ENCODE peak calls at places on chromosome 5, in nine cellular contexts. Z, J, P, T, U, F, H, Y and X are unnamed samples.
A peak's percentile ranks its signal among the peaks of the same experiment; 100 is the strongest.

GRCh38 chr5:50727149-50727496 is 60.7 kb downstream of the PARP8 start:
- DNase-seq in Z (no peak), P (peak; percentile 62), F (no peak), T (peak; percentile 23), H (no peak), J (no peak), U (no peak), Y (no peak), X (peak; percentile 10)

GRCh38 chr5:14204785-14205321 is 61.7 kb downstream of the TRIO start:
- DNase-seq in Z (no peak), P (peak; percentile 78), J (no peak), T (peak; percentile 61), U (peak; percentile 77), F (no peak), H (peak; percentile 88), Y (no peak), X (peak; percentile 83)

GRCh38 chr5:1161832-1162229 is 39.6 kb upstream of the SLC6A19 start:
- DNase-seq in Y (no peak), T (no peak), U (no peak), J (no peak), Z (no peak), F (no peak), P (peak; percentile 55), H (no peak), X (no peak)

GRCh38 chr5:125424851-125425250 is 678.4 kb upstream of the ZNF608 start:
- DNase-seq in Y (no peak), J (no peak), F (no peak), T (no peak), P (no peak), Z (no peak), U (no peak), H (no peak), X (no peak)

GRCh38 chr5:171661146-171661545 is 124.5 kb upstream of the SMIM23 start:
- DNase-seq in Z (no peak), T (no peak), Y (no peak), U (no peak), H (no peak), J (no peak), P (no peak), F (no peak), X (no peak)

GRCh38 chr5:154653764-154654483 is 101.3 kb upstream of the LARP1 start:
- DNase-seq in Z (no peak), J (no peak), P (no peak), Y (no peak), U (no peak), H (no peak), T (no peak), F (no peak), X (no peak)

GRCh38 chr5:13662646-13663045 is 281.8 kb downstream of the DNAH5 start:
- DNase-seq in H (no peak), P (peak; percentile 32), F (no peak), U (peak; percentile 18), Z (no peak), J (no peak), T (no peak), Y (no peak), X (no peak)

GRCh38 chr5:63262191-63262981 is 683.8 kb downstream of the LRRC70 start:
- DNase-seq in P (peak; percentile 45), Y (no peak), U (peak; percentile 63), Z (no peak), F (no peak), T (no peak), J (no peak), H (no peak), X (peak; percentile 38)

GRCh38 chr5:154664869-154665268 is 90.3 kb upstream of the LARP1 start:
- DNase-seq in P (no peak), Z (no peak), Y (no peak), J (no peak), T (no peak), F (no peak), H (no peak), U (no peak), X (no peak)

GRCh38 chr5:122492675-122493074 is 180.6 kb downstream of the SNCAIP start:
- DNase-seq in T (no peak), Y (no peak), Z (no peak), H (no peak), J (no peak), P (peak; percentile 16), F (peak; percentile 24), U (no peak), X (no peak)

GRCh38 chr5:57655228-57655627 is 172.6 kb upstream of the ACTBL2 start:
- DNase-seq in J (no peak), P (no peak), U (no peak), F (no peak), Z (no peak), Y (no peak), H (no peak), T (no peak), X (no peak)

GRCh38 chr5:173592050-173592669 is 24.3 kb downstream of the BOD1 start:
- DNase-seq in Y (peak; percentile 14), P (peak; percentile 23), J (no peak), F (no peak), H (no peak), T (no peak), U (no peak), Z (no peak), X (peak; percentile 35)

GRCh38 chr5:178388381-178389030 is 155.9 kb upstream of the PHYKPL start:
- DNase-seq in F (no peak), U (no peak), J (no peak), Z (no peak), H (peak; percentile 78), P (peak; percentile 26), T (no peak), Y (no peak), X (no peak)

GRCh38 chr5:29016067-29016466 is 1977.7 kb upstream of the CDH9 start:
- DNase-seq in Y (no peak), H (no peak), F (no peak), U (no peak), J (no peak), T (no peak), P (peak; percentile 24), Z (no peak), X (peak; percentile 2)

GRCh38 chr5:115379622-115380344 is 83.3 kb upstream of the CCDC112 start:
- DNase-seq in Z (no peak), F (peak; percentile 31), H (no peak), J (no peak), Y (no peak), P (peak; percentile 67), T (no peak), U (no peak), X (peak; percentile 71)

GRCh38 chr5:149618581-149619248 is 37.4 kb downstream of the ARHGEF37 start:
- DNase-seq in Z (peak; percentile 36), H (no peak), J (peak; percentile 43), U (no peak), Y (peak; percentile 55), T (peak; percentile 33), F (peak; percentile 65), P (peak; percentile 70), X (peak; percentile 60)

GRCh38 chr5:72015103-72015548 is 92.1 kb upstream of the MAP1B start:
- DNase-seq in H (no peak), T (no peak), F (no peak), Z (no peak), J (no peak), P (peak; percentile 96), U (peak; percentile 15), Y (no peak), X (peak; percentile 51)

GRCh38 chr5:155834271-155834975 is 492.5 kb upstream of the SGCD start:
- DNase-seq in J (no peak), P (no peak), Z (no peak), H (no peak), Y (no peak), U (no peak), F (no peak), T (no peak), X (no peak)

GRCh38 chr5:16681761-16682335 is 65.1 kb upstream of the RETREG1 start:
- DNase-seq in P (no peak), Z (no peak), J (no peak), H (no peak), T (no peak), Y (no peak), U (no peak), F (no peak), X (peak; percentile 85)

GRCh38 chr5:7745882-7746735 is 104.8 kb downstream of the CFAP90 start:
- DNase-seq in H (peak; percentile 89), Y (peak; percentile 81), F (peak; percentile 49), J (peak; percentile 10), U (peak; percentile 18), Z (peak; percentile 86), T (peak; percentile 50), P (peak; percentile 58), X (peak; percentile 35)

GRCh38 chr5:135457424-135458071 is 5.4 kb upstream of the TIFAB start:
- DNase-seq in Z (peak; percentile 68), T (peak; percentile 31), J (peak; percentile 59), H (peak; percentile 87), F (peak; percentile 77), P (peak; percentile 54), U (no peak), Y (peak; percentile 81), X (peak; percentile 22)

GRCh38 chr5:124773291-124774001 is 27.0 kb upstream of the ZNF608 start:
- DNase-seq in T (no peak), H (no peak), U (no peak), Z (peak; percentile 3), Y (no peak), J (no peak), P (no peak), F (no peak), X (no peak)

GRCh38 chr5:54589786-54590185 is 72.2 kb downstream of the SNX18 start:
- DNase-seq in Y (no peak), Z (no peak), J (no peak), F (no peak), U (no peak), H (no peak), P (no peak), T (no peak), X (no peak)

GRCh38 chr5:173859315-173860038 is 28.7 kb upstream of the CPEB4 start:
- DNase-seq in T (no peak), U (no peak), Y (no peak), H (no peak), P (peak; percentile 29), F (no peak), J (no peak), Z (no peak), X (no peak)

GRCh38 chr5:73318308-73318719 is 130.3 kb downstream of the FOXD1 start:
- DNase-seq in F (no peak), T (no peak), J (no peak), U (no peak), H (no peak), P (peak; percentile 68), Y (no peak), Z (no peak), X (no peak)

GRCh38 chr5:171342362-171343111 is 33.5 kb downstream of the TLX3 start:
- DNase-seq in T (no peak), Y (peak; percentile 58), H (no peak), F (peak; percentile 41), Z (peak; percentile 58), P (peak; percentile 60), J (peak; percentile 30), U (peak; percentile 13), X (peak; percentile 53)

GRCh38 chr5:86108825-86109224 is 508.9 kb upstream of the COX7C start:
- DNase-seq in Y (no peak), T (no peak), Z (no peak), P (no peak), J (no peak), F (no peak), U (no peak), H (no peak), X (no peak)

GRCh38 chr5:116738270-116738947 is 163.8 kb upstream of the SEMA6A start:
- DNase-seq in Z (no peak), H (no peak), Y (peak; percentile 6), U (no peak), T (peak; percentile 27), P (peak; percentile 33), F (no peak), J (no peak), X (no peak)

GRCh38 chr5:35880166-35880565 is 23.5 kb downstream of the IL7R start:
- DNase-seq in T (no peak), Z (no peak), H (no peak), P (no peak), J (no peak), F (no peak), U (no peak), Y (no peak), X (no peak)

GRCh38 chr5:98997000-98997399 is 68.2 kb upstream of the CHD1 start:
- DNase-seq in H (no peak), J (no peak), U (peak; percentile 99), T (no peak), Z (no peak), Y (no peak), F (no peak), P (peak; percentile 58), X (no peak)

GRCh38 chr5:58300346-58300745 is 159.5 kb downstream of the PLK2 start:
- DNase-seq in J (no peak), T (no peak), Y (no peak), U (no peak), Z (no peak), F (no peak), P (no peak), H (no peak), X (no peak)